ENCODE peak calls at places on chromosome 21, in four cellular contexts. C is HepG2, P is K562, V is Panc1. L is an unnamed sample.

GRCh38 chr21:25834376-25834775 is 99.6 kb downstream of the GABPA start:
- DNase-seq in C (no peak), P (no peak), V (no peak), L (no peak)

GRCh38 chr21:40014394-40014793 is 147.2 kb downstream of the PCP4 start:
- DNase-seq in C (no peak), P (no peak), V (no peak), L (no peak)

GRCh38 chr21:43313221-43313938 is 113.6 kb downstream of the SIK1 start:
- DNase-seq in C (no peak), P (no peak), V (no peak), L (no peak)

GRCh38 chr21:21730524-21730923 is 732.3 kb downstream of the NCAM2 start:
- DNase-seq in C (no peak), P (no peak), V (no peak), L (no peak)

GRCh38 chr21:29490016-29490415 is 191.3 kb downstream of the BACH1 start:
- DNase-seq in C (no peak), P (no peak), V (no peak), L (no peak)

GRCh38 chr21:40243676-40244075 is 376.4 kb downstream of the PCP4 start:
- DNase-seq in C (no peak), P (no peak), V (no peak), L (no peak)

GRCh38 chr21:40245021-40245420 is 377.8 kb downstream of the PCP4 start:
- DNase-seq in C (no peak), P (no peak), V (no peak), L (no peak)

GRCh38 chr21:29196664-29197052 is 66.2 kb downstream of the MAP3K7CL start:
- DNase-seq in C (no peak), P (no peak), V (no peak), L (no peak)

GRCh38 chr21:26412831-26413329 is 160.2 kb downstream of the CYYR1 start:
- DNase-seq in C (no peak), P (no peak), V (no peak), L (no peak)

GRCh38 chr21:36055551-36055950 is 4.8 kb downstream of the SETD4 start:
- DNase-seq in C (no peak), P (no peak), V (no peak), L (no peak)

GRCh38 chr21:44522753-44523204 is 17.2 kb downstream of the KRTAP10-1 start:
- DNase-seq in C (no peak), P (no peak), V (no peak), L (no peak)

GRCh38 chr21:44520326-44521300 is 19.4 kb downstream of the KRTAP10-1 start:
- DNase-seq in C (no peak), P (no peak), V (no peak), L (no peak)

GRCh38 chr21:44521301-44521927 is 18.6 kb downstream of the KRTAP10-1 start:
- DNase-seq in C (no peak), P (no peak), V (no peak), L (peak; percentile 10)

GRCh38 chr21:44523567-44524181 is 16.3 kb downstream of the KRTAP10-1 start:
- DNase-seq in C (no peak), P (no peak), V (no peak), L (no peak)

DNA sequence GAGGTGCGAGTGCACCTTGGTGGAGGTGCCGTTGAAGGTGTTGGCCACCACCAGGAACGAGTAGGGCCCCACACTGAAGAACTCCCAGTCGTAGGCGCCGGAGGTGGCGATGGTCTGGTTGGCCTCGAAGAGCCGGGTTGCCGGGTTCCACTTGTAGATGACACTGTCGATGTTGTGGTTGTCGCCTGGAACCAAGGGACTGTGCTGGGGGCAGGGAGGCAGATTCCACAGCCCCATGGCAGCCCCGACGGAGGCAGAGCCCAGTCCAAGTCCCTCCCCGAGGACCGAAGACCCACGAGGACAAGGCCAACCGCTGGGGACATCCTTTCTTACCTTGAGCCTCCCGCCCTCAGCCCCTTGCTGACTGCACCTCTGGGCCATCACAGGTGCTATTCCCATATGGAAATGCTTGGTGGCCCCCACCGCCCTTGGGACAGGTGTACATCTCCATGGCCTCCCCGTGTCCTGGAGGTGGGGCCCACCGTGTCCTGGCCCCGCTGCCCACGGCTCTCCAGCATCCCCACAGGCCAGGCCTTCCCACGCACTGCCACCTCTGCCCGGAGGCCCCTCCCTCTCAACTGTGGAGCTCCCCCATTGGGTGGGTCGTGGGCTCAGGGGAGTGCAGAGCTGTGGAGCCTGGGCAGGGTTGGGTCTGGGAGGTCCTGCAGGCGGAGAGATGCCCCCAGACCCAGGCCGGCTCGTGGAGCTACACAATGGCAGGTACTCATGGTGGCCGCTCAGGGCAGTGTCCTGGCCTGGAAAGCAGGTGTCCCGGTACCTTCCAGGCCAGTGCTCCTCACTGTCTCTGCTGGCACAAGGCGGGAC is 17.9 kb downstream of the KRTAP10-1 start:
- DNase-seq in C (no peak), P (no peak), V (no peak), L (peak; percentile 28)
- TF ChIP-seq SIN3A in C (no peak), P (no peak), V (no peak), L (no peak)

GRCh38 chr21:14864211-14865021 is 200.4 kb downstream of the NRIP1 start:
- DNase-seq in C (peak; percentile 94), P (peak; percentile 57), V (no peak), L (peak; percentile 12)
- TF ChIP-seq SIN3A in C (no peak), P (no peak), V (no peak), L (no peak)

GRCh38 chr21:42286416-42286815 is 28.8 kb downstream of the TFF3 start:
- DNase-seq in C (no peak), P (no peak), V (no peak), L (no peak)
- TF ChIP-seq SIN3A in C (no peak), P (no peak), V (no peak), L (no peak)

DNA sequence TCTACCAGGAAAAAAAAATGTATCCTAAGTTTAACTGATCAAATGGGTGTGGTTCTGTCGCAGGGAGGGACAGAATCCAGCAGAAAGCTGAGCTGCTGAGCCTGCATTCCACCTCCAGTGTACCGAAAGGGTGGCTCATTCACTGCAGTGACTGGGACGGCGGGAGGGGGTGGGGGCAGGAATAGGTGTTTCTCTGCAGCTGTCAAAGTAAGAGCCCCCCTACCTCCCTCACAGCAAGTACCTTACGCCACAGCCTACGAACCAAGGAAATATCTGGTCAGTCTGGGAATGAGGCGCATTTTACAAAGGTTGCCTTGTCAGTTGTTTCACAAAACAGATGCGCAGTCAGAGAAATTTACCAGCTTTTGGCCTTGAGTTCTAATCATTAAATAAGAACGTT is 1.7 kb downstream of the S100B start:
- DNase-seq in C (no peak), P (peak; percentile 44), V (no peak), L (no peak)
- TF ChIP-seq SIN3A in C (no peak), P (no peak), V (no peak), L (no peak)

DNA sequence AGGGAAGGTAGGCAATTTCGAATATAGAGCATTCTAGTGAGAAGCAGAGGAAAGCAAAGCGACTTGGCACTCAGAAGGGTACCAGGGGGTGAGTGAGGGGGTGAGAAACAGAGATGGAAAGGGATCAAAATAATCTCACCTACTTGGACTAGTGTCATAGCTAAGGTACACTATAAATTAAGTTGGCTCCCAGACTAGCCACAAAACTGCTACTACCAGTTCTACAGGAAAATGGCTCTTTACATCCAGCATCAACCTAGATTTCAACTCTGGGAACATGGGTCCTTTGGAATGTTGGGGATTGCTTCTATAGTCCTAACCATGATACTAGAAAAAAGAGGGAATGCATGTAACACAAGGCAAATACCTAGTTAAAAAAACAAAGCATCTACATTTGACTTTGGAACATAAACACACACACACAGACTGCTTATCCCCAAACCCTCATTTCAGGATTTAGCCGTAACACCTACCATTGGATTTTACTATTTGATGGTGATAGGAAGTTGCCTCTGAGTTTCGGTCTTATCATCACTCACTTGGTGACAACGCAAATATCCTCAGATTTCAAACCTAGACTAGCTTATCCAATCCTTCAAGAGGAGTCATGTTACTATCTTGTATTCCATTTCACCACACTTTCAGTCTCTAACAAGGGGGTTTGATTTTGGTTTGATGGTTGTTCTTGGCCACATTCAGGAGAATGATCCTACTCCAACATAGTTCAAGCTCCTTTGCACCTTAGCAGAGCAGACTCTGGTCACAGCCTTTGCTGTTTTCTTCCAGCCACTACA is 5.6 kb downstream of the ZBTB21 start:
- DNase-seq in C (no peak), P (no peak), V (no peak), L (no peak)
- TF ChIP-seq SIN3A in C (no peak), P (no peak), V (no peak), L (no peak)

L was measured in SK-N-SH.